ENCODE peak calls at places on chromosomes 7 and 10, in eight cellular contexts. Q is uterus; J is activated naive CD8-positive, alpha-beta T cell treated with anti-CD3 and anti-CD28 coated beads, Interleukin-2, amount 50 U/mL, for 24 hours; N is Calu3; F is AG09319; E is central memory CD8-positive, alpha-beta T cell; A is kidney glomerular epithelial cell; V is caudate nucleus. K is an unnamed sample.

GRCh38 chr10:13698217-13698616 is 111.5 kb downstream of the PRPF18 start:
- DNase-seq in Q (no peak), J (no peak), N (no peak), F (no peak), E (no peak), A (no peak), V (no peak), K (no peak)

GRCh38 chr10:35916791-35917190 is 274.7 kb upstream of the FZD8 start:
- DNase-seq in Q (no peak), J (no peak), N (no peak), F (no peak), E (no peak), A (no peak), V (no peak), K (no peak)

GRCh38 chr7:16350634-16351033 is 70.7 kb downstream of the CRPPA start:
- DNase-seq in Q (no peak), J (no peak), N (no peak), F (no peak), E (no peak), A (no peak), V (no peak), K (no peak)

GRCh38 chr10:110863361-110863760 is 8.4 kb upstream of the PDCD4 start:
- DNase-seq in Q (no peak), J (no peak), N (no peak), F (no peak), E (no peak), A (no peak), V (no peak), K (no peak)

GRCh38 chr7:1080918-1081255 is 7.0 kb upstream of the GPER1 start:
- DNase-seq in Q (no peak), J (no peak), N (no peak), F (no peak), E (no peak), A (no peak), V (no peak), K (no peak)

GRCh38 chr7:918441-919113 is 35.9 kb downstream of the ADAP1 start:
- DNase-seq in Q (peak), J (no peak), N (no peak), F (no peak), E (no peak), A (no peak), V (no peak), K (no peak)

GRCh38 chr7:22675917-22676343 is 51.1 kb upstream of the IL6 start:
- DNase-seq in Q (no peak), J (no peak), N (no peak), F (no peak), E (no peak), A (peak), V (no peak), K (no peak)

GRCh38 chr7:47327306-47327697 is 254.6 kb downstream of the TNS3 start:
- DNase-seq in Q (no peak), J (no peak), N (no peak), F (no peak), E (no peak), A (no peak), V (no peak), K (no peak)

GRCh38 chr10:10818082-10818481 is 199.6 kb upstream of the CELF2 start:
- DNase-seq in Q (peak), J (no peak), N (no peak), F (no peak), E (no peak), A (no peak), V (no peak), K (no peak)

GRCh38 chr7:94295805-94296204 is 98.9 kb upstream of the COL1A2 start:
- DNase-seq in Q (peak), J (no peak), N (no peak), F (no peak), E (no peak), A (peak), V (no peak), K (peak)

GRCh38 chr10:123149568-123150228 is 1.8 kb downstream of the HMX2 start:
- DNase-seq in Q (no peak), J (no peak), N (no peak), F (no peak), E (no peak), A (peak), V (no peak), K (peak)

GRCh38 chr7:155865830-155866545 is 53.7 kb upstream of the SHH start:
- DNase-seq in Q (no peak), J (no peak), N (no peak), F (no peak), E (no peak), A (no peak), V (no peak), K (no peak)

GRCh38 chr10:16967000-16967865 is 150.0 kb upstream of the RSU1 start:
- DNase-seq in Q (no peak), J (no peak), N (no peak), F (peak), E (no peak), A (peak), V (no peak), K (peak)

GRCh38 chr10:29610876-29611647 is 23.7 kb downstream of the SVIL start:
- DNase-seq in Q (no peak), J (no peak), N (no peak), F (no peak), E (no peak), A (peak), V (no peak), K (no peak)

GRCh38 chr7:150400779-150401423 is 21.8 kb downstream of the ZNF775 start:
- DNase-seq in Q (no peak), J (no peak), N (no peak), F (no peak), E (no peak), A (no peak), V (no peak), K (no peak)

GRCh38 chr10:132591166-132591971 is 53.8 kb downstream of the INPP5A start:
- DNase-seq in Q (no peak), J (no peak), N (peak), F (peak), E (no peak), A (no peak), V (no peak), K (no peak)

GRCh38 chr10:8456386-8456785 is 401.9 kb downstream of the GATA3 start:
- DNase-seq in Q (no peak), J (no peak), N (no peak), F (no peak), E (no peak), A (no peak), V (no peak), K (no peak)

GRCh38 chr7:143385891-143386781 is 5.0 kb downstream of the ZYX start:
- DNase-seq in Q (no peak), J (no peak), N (no peak), F (no peak), E (peak), A (peak), V (peak), K (no peak)

GRCh38 chr7:84669177-84669732 is 474.7 kb upstream of the SEMA3A start:
- DNase-seq in Q (no peak), J (no peak), N (no peak), F (no peak), E (no peak), A (no peak), V (no peak), K (no peak)

GRCh38 chr10:57260175-57260574 is 899.1 kb upstream of the ZWINT start:
- DNase-seq in Q (no peak), J (no peak), N (no peak), F (no peak), E (no peak), A (no peak), V (no peak), K (no peak)

GRCh38 chr7:131007439-131008330 is 273.7 kb upstream of the KLF14 start:
- DNase-seq in Q (peak), J (peak), N (peak), F (no peak), E (peak), A (peak), V (peak), K (peak)

K was measured in ACHN.